ENCODE peak calls at places on chromosome 14, in eight cellular contexts. U is B cell, T is fibroblast of lung, J is HFFc6, V is lung, Y is fibroblast of mammary gland, D is Panc1, K is tibial nerve. A is an unnamed sample.

GRCh38 chr14:26820101-26820500 is 222.3 kb upstream of the NOVA1 start:
- DNase-seq in U (no peak), T (peak; percentile 60), J (no peak), V (no peak), Y (peak; percentile 92), D (no peak), K (no peak), A (no peak)

GRCh38 chr14:51019089-51019488 is 74.8 kb upstream of the PYGL start:
- DNase-seq in U (no peak), T (peak; percentile 62), J (no peak), V (no peak), Y (peak; percentile 39), D (no peak), K (no peak), A (no peak)

GRCh38 chr14:92460916-92461579 is 52.5 kb upstream of the RIN3 start:
- DNase-seq in U (no peak), T (peak; percentile 86), J (peak; percentile 71), V (no peak), Y (peak; percentile 66), D (no peak), K (no peak), A (peak; percentile 24)

GRCh38 chr14:68676511-68676943 is 116.3 kb downstream of the ZFP36L1 start:
- DNase-seq in U (no peak), T (no peak), J (no peak), V (no peak), Y (no peak), D (no peak), K (no peak), A (no peak)

GRCh38 chr14:104697892-104698583 is 8.6 kb downstream of the INF2 start:
- DNase-seq in U (no peak), T (peak; percentile 46), J (no peak), V (no peak), Y (no peak), D (no peak), K (no peak), A (no peak)

GRCh38 chr14:91331761-91332447 is 85.7 kb downstream of the CCDC88C start:
- DNase-seq in U (no peak), T (no peak), J (no peak), V (peak; percentile 54), Y (no peak), D (no peak), K (no peak), A (no peak)

GRCh38 chr14:31837056-31837455 is 240.0 kb upstream of the ARHGAP5 start:
- DNase-seq in U (no peak), T (no peak), J (no peak), V (no peak), Y (no peak), D (no peak), K (no peak), A (no peak)

GRCh38 chr14:72947366-72948160 is 21.3 kb downstream of the DCAF4 start:
- DNase-seq in U (no peak), T (peak; percentile 32), J (no peak), V (no peak), Y (peak; percentile 16), D (no peak), K (no peak), A (peak; percentile 45)

GRCh38 chr14:20494935-20495766 is 10.2 kb upstream of the RNASE10 start:
- DNase-seq in U (no peak), T (peak; percentile 6), J (no peak), V (no peak), Y (peak; percentile 83), D (no peak), K (no peak), A (no peak)

GRCh38 chr14:23695220-23695999 is 59.2 kb downstream of the DHRS2 start:
- DNase-seq in U (no peak), T (no peak), J (no peak), V (no peak), Y (no peak), D (no peak), K (peak; percentile 7), A (no peak)

GRCh38 chr14:32808574-32809098 is 130.0 kb upstream of the NPAS3 start:
- DNase-seq in U (no peak), T (peak; percentile 69), J (peak; percentile 23), V (no peak), Y (peak; percentile 55), D (no peak), K (no peak), A (no peak)

GRCh38 chr14:103188691-103189480 is 65.6 kb downstream of the TNFAIP2 start:
- DNase-seq in U (peak; percentile 50), T (no peak), J (no peak), V (no peak), Y (no peak), D (no peak), K (no peak), A (peak; percentile 35)

GRCh38 chr14:81466854-81467253 is 66.7 kb upstream of the STON2 start:
- DNase-seq in U (no peak), T (no peak), J (no peak), V (no peak), Y (no peak), D (no peak), K (no peak), A (no peak)

GRCh38 chr14:79730911-79731310 is 480.4 kb downstream of the DIO2 start:
- DNase-seq in U (no peak), T (peak; percentile 80), J (no peak), V (no peak), Y (no peak), D (no peak), K (no peak), A (no peak)

GRCh38 chr14:54788701-54789100 is 113.9 kb downstream of the GCH1 start:
- DNase-seq in U (no peak), T (no peak), J (no peak), V (no peak), Y (no peak), D (no peak), K (no peak), A (no peak)

GRCh38 chr14:57435923-57436322 is 45.5 kb downstream of the NAA30 start:
- DNase-seq in U (no peak), T (no peak), J (no peak), V (no peak), Y (no peak), D (no peak), K (no peak), A (no peak)
- TF ChIP-seq CTCF in U (no peak), T (no peak), J (peak; percentile 30), V (no peak), Y (peak; percentile 12), D (no peak), K (no peak), A (no peak)

GRCh38 chr14:22626590-22626989 is 17.6 kb downstream of the OR6J1 start:
- DNase-seq in U (no peak), T (no peak), J (no peak), V (no peak), Y (no peak), D (no peak), K (no peak), A (no peak)

GRCh38 chr14:22630066-22630465 is 14.1 kb downstream of the OR6J1 start:
- DNase-seq in U (no peak), T (peak; percentile 29), J (no peak), V (no peak), Y (no peak), D (no peak), K (no peak), A (no peak)

GRCh38 chr14:22630486-22630885 is 13.7 kb downstream of the OR6J1 start:
- DNase-seq in U (no peak), T (peak; percentile 97), J (no peak), V (no peak), Y (peak; percentile 90), D (no peak), K (no peak), A (no peak)

GRCh38 chr14:22627506-22628263 is 16.5 kb downstream of the OR6J1 start:
- DNase-seq in U (no peak), T (no peak), J (no peak), V (no peak), Y (no peak), D (no peak), K (no peak), A (no peak)

GRCh38 chr14:22629357-22629756 is 14.8 kb downstream of the OR6J1 start:
- DNase-seq in U (no peak), T (no peak), J (no peak), V (no peak), Y (no peak), D (no peak), K (no peak), A (no peak)
- TF ChIP-seq CTCF in U (no peak), T (no peak), J (no peak), V (no peak), Y (no peak), D (no peak), K (no peak), A (no peak)

GRCh38 chr14:84006643-84007137 is 1523.3 kb upstream of the FLRT2 start:
- DNase-seq in U (no peak), T (no peak), J (no peak), V (no peak), Y (no peak), D (no peak), K (no peak), A (no peak)
- TF ChIP-seq CTCF in U (no peak), T (no peak), J (no peak), V (no peak), Y (no peak), D (no peak), K (no peak), A (no peak)

DNA sequence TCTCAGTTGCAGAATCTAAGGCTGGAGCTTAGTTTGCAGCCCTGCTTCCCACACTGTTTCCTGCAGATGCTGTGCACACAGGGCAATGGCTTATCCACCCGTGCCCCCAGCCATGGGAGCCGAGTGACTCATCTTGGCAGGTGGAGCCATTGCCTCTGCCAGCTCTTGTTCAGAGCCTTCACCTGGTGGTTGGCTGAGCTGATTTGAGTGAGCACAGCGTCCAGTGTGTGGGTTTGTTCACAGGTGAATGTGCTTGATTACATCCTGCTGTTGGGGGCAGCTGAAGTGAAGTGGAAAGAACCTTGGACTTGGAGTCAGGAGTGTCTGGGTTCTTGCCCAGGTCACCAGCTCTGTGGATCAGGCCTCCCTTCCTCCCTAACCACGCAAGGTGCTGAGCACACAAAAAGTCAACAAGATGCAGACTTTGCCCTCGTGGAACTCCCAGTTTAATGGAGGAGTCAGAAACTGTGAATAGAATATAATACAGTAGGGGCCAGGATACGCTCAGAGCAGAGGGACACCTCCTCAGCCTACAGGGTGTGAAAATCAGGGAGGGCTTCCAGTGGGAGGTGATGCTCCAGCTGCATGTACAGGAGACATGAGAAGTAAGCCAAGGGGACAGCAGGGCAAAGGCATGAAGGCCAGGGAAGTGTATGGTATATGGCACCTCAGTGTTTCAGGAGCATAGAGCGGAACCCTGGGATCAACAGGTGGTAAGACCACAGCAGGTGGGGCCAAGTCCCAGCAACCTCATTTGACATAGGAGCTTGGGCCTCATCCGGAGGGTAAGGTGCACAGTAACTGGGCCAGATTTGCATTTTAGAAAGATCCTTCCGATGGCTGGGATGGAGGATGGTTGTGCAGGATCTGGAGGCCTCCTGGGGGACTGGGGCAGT is 22.8 kb downstream of the JDP2 start:
- DNase-seq in U (no peak), T (peak; percentile 58), J (no peak), V (peak; percentile 75), Y (peak; percentile 51), D (no peak), K (no peak), A (no peak)
- TF ChIP-seq CTCF in U (no peak), T (no peak), J (no peak), V (no peak), Y (no peak), D (no peak), K (no peak), A (no peak)

GRCh38 chr14:83988274-83988673 is 1541.7 kb upstream of the FLRT2 start:
- DNase-seq in U (no peak), T (no peak), J (no peak), V (no peak), Y (no peak), D (no peak), K (no peak), A (no peak)
- TF ChIP-seq CTCF in U (no peak), T (no peak), J (no peak), V (no peak), Y (no peak), D (no peak), K (no peak), A (no peak)